ENCODE peak calls at places on chromosomes 4 and X, in four cellular contexts. One of them, this sample, is unnamed.

GRCh38 chrX:10512741-10513140 is 107.6 kb downstream of the MID1 start:
- DNase-seq in HepG2: no peak
- DNase-seq in H1: no peak
- DNase-seq in GM12878: no peak
- DNase-seq in this sample: no peak

GRCh38 chrX:101658661-101659477 is 781 bp downstream of the ARMCX2 start:
- DNase-seq in HepG2: no peak
- DNase-seq in H1: peak
- DNase-seq in GM12878: no peak
- DNase-seq in this sample: peak

GRCh38 chr4:22942920-22943559 is 250.3 kb downstream of the GBA3 start:
- DNase-seq in HepG2: no peak
- DNase-seq in H1: no peak
- DNase-seq in GM12878: no peak
- DNase-seq in this sample: no peak

GRCh38 chr4:73836373-73837269 is at the start of gene CXCL6:
- DNase-seq in HepG2: no peak
- DNase-seq in H1: peak
- DNase-seq in GM12878: no peak
- DNase-seq in this sample: no peak

GRCh38 chr4:173531085-173531965 is 1.3 kb upstream of the HAND2 start:
- DNase-seq in HepG2: no peak
- DNase-seq in H1: peak
- DNase-seq in GM12878: no peak
- DNase-seq in this sample: no peak

GRCh38 chr4:108276690-108277089 is 108.0 kb upstream of the LEF1 start:
- DNase-seq in HepG2: no peak
- DNase-seq in H1: no peak
- DNase-seq in GM12878: no peak
- DNase-seq in this sample: no peak

GRCh38 chrX:70196961-70197805 is 19.9 kb downstream of the DGAT2L6 start:
- DNase-seq in HepG2: peak
- DNase-seq in H1: peak
- DNase-seq in GM12878: no peak
- DNase-seq in this sample: peak

GRCh38 chr4:147779449-147779848 is 47.6 kb downstream of the ARHGAP10 start:
- DNase-seq in HepG2: no peak
- DNase-seq in H1: no peak
- DNase-seq in GM12878: no peak
- DNase-seq in this sample: no peak

GRCh38 chrX:10450229-10450958 is 170.0 kb downstream of the MID1 start:
- DNase-seq in HepG2: no peak
- DNase-seq in H1: no peak
- DNase-seq in GM12878: no peak
- DNase-seq in this sample: no peak

GRCh38 chrX:106862972-106863688 is 40.0 kb downstream of the RIPPLY1 start:
- DNase-seq in HepG2: peak
- DNase-seq in H1: peak
- DNase-seq in GM12878: no peak
- DNase-seq in this sample: no peak

GRCh38 chr4:148415500-148415899 is 26.7 kb downstream of the NR3C2 start:
- DNase-seq in HepG2: no peak
- DNase-seq in H1: no peak
- DNase-seq in GM12878: no peak
- DNase-seq in this sample: no peak

GRCh38 chr4:151644625-151645024 is 116.2 kb downstream of the GATB start:
- DNase-seq in HepG2: peak
- DNase-seq in H1: peak
- DNase-seq in GM12878: no peak
- DNase-seq in this sample: peak

GRCh38 chr4:123127218-123127617 is 204.8 kb upstream of the NUDT6 start:
- DNase-seq in HepG2: no peak
- DNase-seq in H1: no peak
- DNase-seq in GM12878: no peak
- DNase-seq in this sample: no peak

GRCh38 chr4:75547647-75548387 is 8.0 kb upstream of the ODAPH start:
- DNase-seq in HepG2: peak
- DNase-seq in H1: no peak
- DNase-seq in GM12878: no peak
- DNase-seq in this sample: peak

GRCh38 chrX:30533261-30533660 is 44.3 kb downstream of the TASL start:
- DNase-seq in HepG2: no peak
- DNase-seq in H1: no peak
- DNase-seq in GM12878: no peak
- DNase-seq in this sample: no peak

GRCh38 chr4:11624370-11624769 is 195.7 kb upstream of the HS3ST1 start:
- DNase-seq in HepG2: no peak
- DNase-seq in H1: no peak
- DNase-seq in GM12878: no peak
- DNase-seq in this sample: no peak

GRCh38 chrX:24760601-24761000 is 66.9 kb downstream of the POLA1 start:
- DNase-seq in HepG2: no peak
- DNase-seq in H1: no peak
- DNase-seq in GM12878: no peak
- DNase-seq in this sample: no peak

GRCh38 chr4:47531241-47531953 is 46.3 kb downstream of the ATP10D start:
- DNase-seq in HepG2: peak
- DNase-seq in H1: no peak
- DNase-seq in GM12878: peak
- DNase-seq in this sample: no peak

GRCh38 chr4:163618845-163619244 is 124.4 kb downstream of the TMA16 start:
- DNase-seq in HepG2: no peak
- DNase-seq in H1: no peak
- DNase-seq in GM12878: no peak
- DNase-seq in this sample: no peak

GRCh38 chr4:109395694-109396093 is 37.9 kb upstream of the SEC24B start:
- DNase-seq in HepG2: no peak
- DNase-seq in H1: peak
- DNase-seq in GM12878: no peak
- DNase-seq in this sample: no peak

GRCh38 chrX:37860731-37861130 is 13.4 kb upstream of the DYNLT3 start:
- DNase-seq in HepG2: no peak
- DNase-seq in H1: no peak
- DNase-seq in GM12878: no peak
- DNase-seq in this sample: no peak

GRCh38 chrX:79167437-79167836 is 22.9 kb downstream of the GPR174 start:
- DNase-seq in HepG2: no peak
- DNase-seq in H1: no peak
- DNase-seq in GM12878: no peak
- DNase-seq in this sample: no peak

GRCh38 chrX:69097451-69098236 is 67.6 kb downstream of the PJA1 start:
- DNase-seq in HepG2: no peak
- DNase-seq in H1: no peak
- DNase-seq in GM12878: no peak
- DNase-seq in this sample: no peak

GRCh38 chr4:55002431-55002830 is 123.0 kb downstream of the KDR start:
- DNase-seq in HepG2: no peak
- DNase-seq in H1: no peak
- DNase-seq in GM12878: no peak
- DNase-seq in this sample: no peak

GRCh38 chr4:139243448-139244365 is 36.3 kb downstream of the MGARP start:
- DNase-seq in HepG2: peak
- DNase-seq in H1: no peak
- DNase-seq in GM12878: no peak
- DNase-seq in this sample: no peak
- TF ChIP-seq CREB1 in HepG2: no peak
- TF ChIP-seq CREB1 in H1: no peak
- TF ChIP-seq CREB1 in GM12878: no peak
- TF ChIP-seq CREB1 in this sample: no peak

DNA sequence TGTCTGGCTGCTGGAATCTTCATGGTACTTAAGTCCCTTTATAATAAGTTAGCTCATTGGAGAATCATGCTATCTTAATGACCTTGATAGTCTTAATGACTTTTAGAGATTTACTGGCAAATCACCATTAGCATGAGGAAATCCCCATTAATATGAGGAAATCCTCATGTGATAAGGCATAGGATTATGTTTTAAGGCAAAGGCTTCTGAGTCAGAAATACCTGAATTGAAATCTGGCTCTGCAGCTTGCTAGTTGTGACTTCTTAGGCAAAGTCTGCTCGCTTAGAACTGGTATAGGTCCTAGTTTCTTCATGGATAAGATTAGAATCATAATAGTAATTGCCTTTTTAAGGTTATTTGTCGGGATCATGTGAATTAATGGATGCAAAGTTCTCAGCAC is 190.2 kb upstream of the BANK1 start:
- DNase-seq in HepG2: no peak
- DNase-seq in H1: no peak
- DNase-seq in GM12878: no peak
- DNase-seq in this sample: no peak
- TF ChIP-seq CHD2 in HepG2: no peak
- TF ChIP-seq CHD2 in H1: no peak
- TF ChIP-seq CHD2 in GM12878: no peak
- TF ChIP-seq CHD2 in this sample: no peak

GRCh38 chrX:7088968-7089615 is 58.4 kb upstream of the STS start:
- DNase-seq in HepG2: no peak
- DNase-seq in H1: no peak
- DNase-seq in GM12878: no peak
- DNase-seq in this sample: no peak
- TF ChIP-seq CREB1 in HepG2: no peak
- TF ChIP-seq CREB1 in H1: no peak
- TF ChIP-seq CREB1 in GM12878: no peak
- TF ChIP-seq CREB1 in this sample: no peak

DNA sequence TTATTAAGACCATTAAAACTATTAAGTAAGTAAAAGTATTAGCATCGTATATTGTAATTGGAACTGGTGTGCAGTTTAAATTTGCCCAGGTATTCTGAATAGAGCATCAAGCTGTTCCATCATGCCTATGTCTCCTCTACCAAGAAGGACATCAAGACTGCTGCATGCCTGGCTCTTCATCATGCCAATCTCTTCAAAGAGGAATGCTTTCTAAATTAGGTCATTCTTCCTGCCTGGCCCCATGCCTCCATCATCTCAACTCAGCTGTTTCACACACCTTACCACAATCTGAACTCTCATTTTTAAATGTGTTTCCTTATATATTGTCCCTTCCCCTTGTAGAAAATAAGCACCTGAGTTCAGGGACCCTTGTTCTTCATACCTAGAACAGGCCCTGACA is 270.5 kb upstream of the PPARGC1A start:
- DNase-seq in HepG2: no peak
- DNase-seq in H1: no peak
- DNase-seq in GM12878: no peak
- DNase-seq in this sample: no peak
- TF ChIP-seq CHD2 in HepG2: no peak
- TF ChIP-seq CHD2 in H1: no peak
- TF ChIP-seq CHD2 in GM12878: no peak
- TF ChIP-seq CHD2 in this sample: no peak

DNA sequence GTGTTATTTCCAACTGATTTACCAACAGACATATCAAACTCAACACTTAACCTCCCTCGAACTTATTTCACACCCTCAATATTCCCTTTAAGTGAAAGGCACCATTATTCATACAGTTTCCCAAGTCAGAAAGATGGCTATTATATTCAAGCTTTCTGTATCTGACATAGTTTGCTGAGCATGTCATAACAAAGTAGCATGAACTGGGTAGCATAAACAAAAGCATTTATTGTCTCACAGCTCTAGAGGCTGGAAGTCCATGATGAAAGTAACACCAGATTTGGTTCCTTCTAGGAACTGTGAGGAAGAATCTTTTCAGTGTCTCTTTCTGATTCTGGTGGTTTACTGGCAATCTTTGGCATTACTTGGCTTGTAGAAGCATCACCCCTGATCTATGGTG is 1388.6 kb downstream of the TECRL start:
- DNase-seq in HepG2: no peak
- DNase-seq in H1: no peak
- DNase-seq in GM12878: no peak
- DNase-seq in this sample: no peak
- TF ChIP-seq CREB1 in HepG2: no peak
- TF ChIP-seq CREB1 in H1: no peak
- TF ChIP-seq CREB1 in GM12878: no peak
- TF ChIP-seq CREB1 in this sample: no peak

GRCh38 chr4:83196936-83197335 is 82.4 kb upstream of the PLAC8 start:
- DNase-seq in HepG2: no peak
- DNase-seq in H1: no peak
- DNase-seq in GM12878: no peak
- DNase-seq in this sample: no peak
- TF ChIP-seq CHD2 in HepG2: no peak
- TF ChIP-seq CHD2 in H1: no peak
- TF ChIP-seq CHD2 in GM12878: no peak
- TF ChIP-seq CHD2 in this sample: no peak

GRCh38 chr4:146098397-146098796 is 77.1 kb upstream of the LSM6 start:
- DNase-seq in HepG2: no peak
- DNase-seq in H1: no peak
- DNase-seq in GM12878: peak
- DNase-seq in this sample: no peak

GRCh38 chr4:146095867-146096266 is 79.7 kb upstream of the LSM6 start:
- DNase-seq in HepG2: no peak
- DNase-seq in H1: no peak
- DNase-seq in GM12878: no peak
- DNase-seq in this sample: no peak

GRCh38 chr4:146098978-146099377 is 76.5 kb upstream of the LSM6 start:
- DNase-seq in HepG2: no peak
- DNase-seq in H1: no peak
- DNase-seq in GM12878: peak
- DNase-seq in this sample: no peak

GRCh38 chr4:146096374-146096773 is 79.1 kb upstream of the LSM6 start:
- DNase-seq in HepG2: no peak
- DNase-seq in H1: no peak
- DNase-seq in GM12878: no peak
- DNase-seq in this sample: no peak

DNA sequence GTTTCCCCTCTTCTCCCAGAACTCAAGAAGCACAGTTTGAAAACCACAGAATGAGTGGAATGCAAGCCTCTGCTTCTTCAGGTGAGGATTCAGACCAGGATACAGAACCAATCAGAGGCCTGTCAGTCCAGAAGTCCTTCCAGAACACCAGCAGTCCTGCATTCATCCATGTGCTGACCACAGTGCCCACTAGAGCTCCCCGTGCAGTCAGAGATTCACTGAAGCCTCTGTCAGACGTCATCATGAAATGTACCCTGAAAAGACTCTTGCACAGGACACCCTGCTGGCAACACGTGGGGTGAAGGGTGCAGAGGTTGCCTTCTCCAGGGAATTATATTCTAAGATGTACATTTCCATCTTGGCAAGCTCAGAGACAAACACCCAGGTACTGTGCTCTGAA is 75.9 kb upstream of the LSM6 start:
- DNase-seq in HepG2: no peak
- DNase-seq in H1: no peak
- DNase-seq in GM12878: no peak
- DNase-seq in this sample: no peak
- TF ChIP-seq CREB1 in HepG2: no peak
- TF ChIP-seq CREB1 in H1: no peak
- TF ChIP-seq CREB1 in GM12878: no peak
- TF ChIP-seq CREB1 in this sample: no peak

DNA sequence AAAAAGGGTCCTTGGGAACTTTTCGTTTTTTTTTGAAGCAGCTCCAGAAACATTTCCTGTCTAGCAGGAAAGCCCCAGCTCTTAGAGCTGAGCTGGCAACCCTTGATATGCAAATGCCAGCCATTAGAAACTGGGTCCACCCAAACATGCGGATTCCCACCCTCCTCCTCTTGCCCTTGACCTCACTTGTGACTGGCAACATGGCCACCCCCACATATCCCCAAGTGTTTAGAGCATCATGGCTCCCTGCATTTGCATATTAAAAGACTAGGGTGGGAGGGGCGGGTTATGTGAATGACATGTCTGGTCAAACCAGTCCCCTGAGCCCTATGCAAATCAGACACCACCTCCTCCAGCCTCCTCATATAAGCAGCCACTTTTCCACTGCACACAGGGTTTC is 671.1 kb downstream of the FAT4 start:
- DNase-seq in HepG2: no peak
- DNase-seq in H1: no peak
- DNase-seq in GM12878: peak
- DNase-seq in this sample: no peak
- TF ChIP-seq CHD2 in HepG2: no peak
- TF ChIP-seq CHD2 in H1: no peak
- TF ChIP-seq CHD2 in GM12878: no peak
- TF ChIP-seq CHD2 in this sample: no peak